ENCODE peak calls at places on chromosomes 13 and 19, in eight cellular contexts. K is BE2C, F is fibroblast of mammary gland, R is GM23338, Z is activated B cell treated with CpG ODN at 0.5 μM for 24 hours, T is D721Med, J is mammary epithelial cell, B is fibroblast of lung. E is an unnamed sample.

GRCh38 chr19:55669418-55670279 is 5.4 kb upstream of the EPN1 start:
- DNase-seq in T (no peak), R (no peak), K (no peak), F (no peak), Z (no peak), B (no peak), J (no peak), E (no peak)

GRCh38 chr13:48158290-48158689 is 63.4 kb upstream of the MED4 start:
- DNase-seq in J (peak), F (no peak), K (no peak), T (no peak), B (no peak), Z (no peak), R (no peak), E (no peak)

GRCh38 chr13:66559093-66559492 is 671.0 kb downstream of the PCDH9 start:
- DNase-seq in F (no peak), B (no peak), Z (no peak), K (no peak), T (no peak), J (no peak), R (no peak), E (no peak)

GRCh38 chr19:1170938-1171754 is 2.9 kb downstream of the SBNO2 start:
- DNase-seq in Z (no peak), F (no peak), T (no peak), R (no peak), K (no peak), J (peak), B (peak), E (no peak)

GRCh38 chr19:15649526-15649925 is 8.8 kb downstream of the CYP4F3 start:
- DNase-seq in R (no peak), F (no peak), J (no peak), B (no peak), Z (no peak), K (no peak), T (no peak), E (no peak)

GRCh38 chr13:24187185-24187584 is 26.7 kb downstream of the SPATA13 start:
- DNase-seq in R (no peak), Z (no peak), F (peak), J (no peak), B (no peak), K (no peak), T (no peak), E (no peak)

GRCh38 chr19:9523885-9524474 is 14.5 kb downstream of the ZNF426 start:
- DNase-seq in B (peak), J (no peak), T (no peak), R (peak), F (peak), Z (no peak), K (no peak), E (no peak)

GRCh38 chr19:39506944-39507714 is 7.8 kb upstream of the SELENOV start:
- DNase-seq in F (peak), K (peak), J (peak), Z (peak), B (peak), R (peak), T (peak), E (peak)

GRCh38 chr19:8145969-8146368 is 3.4 kb downstream of the FBN3 start:
- DNase-seq in J (no peak), Z (no peak), F (no peak), R (peak), K (no peak), B (no peak), T (no peak), E (peak)

GRCh38 chr19:41708481-41708880 is at the start of gene CEACAM5:
- DNase-seq in Z (no peak), F (no peak), R (no peak), T (no peak), K (no peak), B (no peak), J (no peak), E (peak)

GRCh38 chr19:13215572-13216380 is 65.6 kb downstream of the IER2 start:
- DNase-seq in Z (peak), T (no peak), F (peak), B (no peak), J (peak), R (no peak), K (no peak), E (no peak)

GRCh38 chr13:59409651-59410200 is 754.0 kb downstream of the DIAPH3 start:
- DNase-seq in B (no peak), F (no peak), Z (no peak), K (no peak), T (peak), J (no peak), R (peak), E (no peak)

GRCh38 chr19:620166-620862 is 13.0 kb downstream of the POLRMT start:
- DNase-seq in J (no peak), T (no peak), R (no peak), Z (no peak), F (no peak), K (no peak), B (no peak), E (no peak)

GRCh38 chr13:29758591-29759114 is 91.8 kb downstream of the UBL3 start:
- DNase-seq in J (peak), R (no peak), Z (peak), T (no peak), F (no peak), B (no peak), K (no peak), E (no peak)

GRCh38 chr13:69947577-69947976 is 160.0 kb upstream of the ATXN8OS start:
- DNase-seq in Z (no peak), F (no peak), R (no peak), K (peak), J (no peak), B (no peak), T (no peak), E (no peak)

GRCh38 chr19:51796195-51796679 is 1.3 kb downstream of the FPR3 start:
- DNase-seq in Z (no peak), J (no peak), B (no peak), R (no peak), F (no peak), K (no peak), T (no peak), E (no peak)

GRCh38 chr19:46955114-46955812 is 64.4 kb upstream of the NPAS1 start:
- DNase-seq in F (peak), Z (no peak), J (no peak), T (no peak), R (no peak), B (no peak), K (no peak), E (no peak)

GRCh38 chr13:112748947-112749346 is 59.1 kb downstream of the ATP11A start:
- DNase-seq in B (no peak), T (no peak), F (peak), R (no peak), J (no peak), K (no peak), Z (no peak), E (no peak)

GRCh38 chr19:2103308-2103707 is 6.6 kb downstream of the IZUMO4 start:
- DNase-seq in Z (no peak), K (no peak), T (no peak), R (no peak), F (no peak), B (no peak), J (no peak), E (no peak)

GRCh38 chr19:49415102-49415809 is 8.0 kb downstream of the PTH2 start:
- DNase-seq in B (no peak), R (no peak), J (no peak), K (peak), T (no peak), Z (no peak), F (peak), E (no peak)

GRCh38 chr19:46618670-46619231 is 6.1 kb downstream of the PTGIR start:
- DNase-seq in Z (no peak), J (no peak), B (peak), R (no peak), K (no peak), F (peak), T (no peak), E (no peak)

GRCh38 chr19:38361633-38362075 is 12.7 kb upstream of the PSMD8 start:
- DNase-seq in Z (no peak), K (peak), J (peak), R (peak), T (peak), F (peak), B (peak), E (peak)

GRCh38 chr19:40576181-40576584 is 490 bp upstream of the SHKBP1 start:
- DNase-seq in K (no peak), T (peak), J (no peak), B (no peak), F (no peak), R (peak), Z (peak), E (no peak)

GRCh38 chr13:92473736-92474465 is 752.7 kb upstream of the GPC6 start:
- DNase-seq in F (no peak), J (no peak), Z (no peak), K (no peak), B (no peak), T (no peak), R (no peak), E (no peak)

GRCh38 chr13:31913459-31913858 is 118.1 kb upstream of the FRY start:
- DNase-seq in T (no peak), Z (no peak), F (peak), B (peak), K (no peak), R (no peak), J (no peak), E (no peak)

GRCh38 chr19:33402421-33403220 is 29.1 kb downstream of the CEBPG start:
- DNase-seq in B (no peak), K (peak), T (no peak), J (no peak), Z (no peak), R (no peak), F (no peak), E (no peak)

GRCh38 chr19:46555684-46556083 is 45.4 kb upstream of the CALM3 start:
- DNase-seq in R (no peak), Z (no peak), B (no peak), T (no peak), K (no peak), J (no peak), F (no peak), E (no peak)

GRCh38 chr13:49549289-49549688 is 36.1 kb downstream of the RCBTB1 start:
- DNase-seq in B (no peak), K (no peak), R (peak), Z (no peak), F (no peak), J (no peak), T (no peak), E (no peak)
- TF ChIP-seq CTCF in B (no peak), K (peak), R (peak), Z (no peak), F (no peak), J (peak), T (peak), E (no peak)

DNA sequence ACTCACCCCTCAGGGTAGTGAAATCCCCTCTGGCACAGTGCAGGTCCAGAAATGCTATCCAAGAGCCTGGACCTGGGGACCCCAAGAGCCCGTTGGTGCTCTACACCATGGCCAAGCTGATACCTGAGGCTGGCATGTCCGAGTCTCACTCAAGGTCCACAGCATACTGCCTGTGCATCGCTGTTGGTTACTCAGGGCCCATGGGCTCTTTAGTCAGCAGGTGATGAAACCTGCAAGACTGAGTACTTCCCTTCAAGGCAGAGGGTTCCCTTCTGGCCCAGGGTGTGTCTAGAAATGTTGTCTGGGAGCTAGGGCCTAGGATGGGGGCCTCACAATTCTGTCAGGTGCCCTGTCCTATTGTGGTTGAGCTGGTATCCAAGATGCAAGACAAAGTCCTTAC is 19.6 kb upstream of the KBTBD7 start:
- DNase-seq in J (no peak), R (no peak), T (no peak), F (no peak), Z (no peak), K (no peak), B (no peak), E (no peak)
- TF ChIP-seq CTCF in J (no peak), R (no peak), T (no peak), F (no peak), Z (no peak), K (no peak), B (no peak), E (no peak)

DNA sequence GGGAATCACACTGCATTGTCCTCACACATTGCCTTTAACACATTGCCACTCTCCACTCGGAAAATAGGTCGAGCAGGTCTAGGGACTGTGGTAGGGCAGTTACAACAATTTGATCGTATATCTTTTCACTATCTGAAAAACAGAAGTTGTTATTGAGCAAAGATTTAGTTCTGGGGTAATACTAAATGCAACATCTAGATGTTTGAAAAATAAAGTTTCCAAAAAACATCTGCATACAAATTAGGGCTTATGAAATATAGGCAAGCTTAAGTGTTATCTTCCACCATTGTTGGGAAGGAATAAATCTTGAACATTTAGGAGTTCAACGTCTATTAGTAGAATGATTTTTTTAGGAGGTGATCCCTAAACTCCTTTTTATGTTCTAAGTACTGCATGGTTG is 768 bp upstream of the HS6ST3 start:
- DNase-seq in J (no peak), Z (no peak), B (no peak), R (no peak), K (no peak), T (no peak), F (no peak), E (no peak)
- TF ChIP-seq CTCF in J (no peak), Z (no peak), B (no peak), R (no peak), K (no peak), T (no peak), F (no peak), E (no peak)

GRCh38 chr19:45251452-45252354 is 632 bp downstream of the MARK4 start:
- DNase-seq in K (no peak), T (no peak), B (peak), F (no peak), R (peak), Z (peak), J (no peak), E (no peak)
- TF ChIP-seq CTCF in K (no peak), T (no peak), B (no peak), F (no peak), R (no peak), Z (no peak), J (no peak), E (no peak)

DNA sequence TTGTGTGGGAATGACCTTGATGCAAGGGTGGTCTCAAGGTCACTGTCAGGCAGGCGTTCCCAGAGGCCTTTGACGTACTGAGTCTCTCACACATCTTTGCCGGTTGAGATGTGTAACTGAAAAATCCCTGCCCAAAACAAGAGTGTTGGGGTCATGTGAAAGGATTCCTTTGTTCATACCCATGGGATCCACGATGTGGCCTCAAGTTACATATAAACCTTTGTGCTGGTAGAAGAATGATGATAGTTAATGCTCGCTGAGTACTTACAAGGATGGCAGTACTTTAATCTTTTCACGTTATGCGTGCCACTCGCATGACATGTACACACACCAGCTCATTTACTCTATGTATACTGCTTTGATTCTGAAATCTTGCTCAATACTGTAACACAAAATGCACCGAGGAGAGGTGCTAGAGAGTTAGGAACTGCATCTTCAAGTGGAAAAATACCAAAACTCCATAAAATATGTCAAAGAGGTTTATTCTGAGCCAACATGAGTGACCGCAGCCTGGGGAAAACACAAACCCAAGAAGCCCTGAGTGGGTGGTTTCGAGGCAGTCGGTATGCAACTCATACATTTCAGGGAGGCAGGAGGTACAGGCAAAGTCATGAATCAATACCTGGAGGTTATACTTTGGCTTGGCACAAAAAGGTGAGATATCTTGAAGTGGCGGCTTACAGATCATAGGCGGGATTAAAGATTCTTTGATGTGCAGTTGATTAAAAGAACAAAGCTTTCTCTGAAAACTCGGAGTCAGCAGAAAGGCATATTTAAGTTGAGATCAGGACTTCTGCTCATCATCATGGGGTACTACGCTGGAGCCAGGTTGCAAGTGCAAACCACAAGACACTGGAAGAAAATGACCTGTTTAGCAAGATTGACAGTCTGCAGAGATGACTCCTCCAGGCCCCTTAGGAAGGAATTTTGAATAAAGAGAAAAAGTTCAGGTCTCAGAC is 87.3 kb upstream of the ARHGEF7 start:
- DNase-seq in Z (no peak), R (no peak), K (no peak), T (no peak), B (peak), F (peak), J (peak), E (no peak)
- TF ChIP-seq CTCF in Z (no peak), R (no peak), K (no peak), T (no peak), B (peak), F (no peak), J (peak), E (no peak)

GRCh38 chr13:49792550-49793324 is at the start of gene KPNA3:
- DNase-seq in T (peak), K (peak), Z (peak), B (peak), J (peak), R (peak), F (peak), E (peak)
- TF ChIP-seq CTCF in T (peak), K (no peak), Z (no peak), B (no peak), J (no peak), R (peak), F (no peak), E (no peak)

GRCh38 chr19:4547303-4548237 is 7.7 kb upstream of the LRG1 start:
- DNase-seq in K (peak), B (peak), J (no peak), F (no peak), Z (no peak), T (no peak), R (no peak), E (no peak)
- TF ChIP-seq CTCF in K (peak), B (no peak), J (peak), F (peak), Z (no peak), T (peak), R (peak), E (peak)

E was measured in type B pancreatic cell.